ENCODE peak calls at places on chromosomes 4 and X, in nine cellular contexts. One of them, this sample, is unnamed.

GRCh38 chrX:153673398-153674218 is at the start of gene PNCK:
- DNase-seq in A549: no peak
- DNase-seq in AG10803: no peak
- DNase-seq in nephron progenitor cell: no peak
- DNase-seq in kidney epithelial cell: no peak
- DNase-seq in cerebellum: no peak
- DNase-seq in activated naive CD8-positive, alpha-beta T cell treated with anti-CD3 and anti-CD28 coated beads, Interleukin-2, amount 50 U/mL, for 16 hours: no peak
- DNase-seq in IMR-90: no peak
- DNase-seq in substantia nigra: no peak
- DNase-seq in this sample: no peak

GRCh38 chr4:148850257-148850995 is 408.2 kb upstream of the NR3C2 start:
- DNase-seq in activated naive CD8-positive, alpha-beta T cell treated with anti-CD3 and anti-CD28 coated beads, Interleukin-2, amount 50 U/mL, for 16 hours: no peak
- DNase-seq in IMR-90: no peak
- DNase-seq in AG10803: no peak
- DNase-seq in A549: no peak
- DNase-seq in kidney epithelial cell: peak
- DNase-seq in substantia nigra: no peak
- DNase-seq in cerebellum: no peak
- DNase-seq in nephron progenitor cell: no peak
- DNase-seq in this sample: no peak

GRCh38 chrX:109374276-109374960 is 107.5 kb downstream of the GUCY2F start:
- DNase-seq in activated naive CD8-positive, alpha-beta T cell treated with anti-CD3 and anti-CD28 coated beads, Interleukin-2, amount 50 U/mL, for 16 hours: no peak
- DNase-seq in nephron progenitor cell: no peak
- DNase-seq in AG10803: no peak
- DNase-seq in cerebellum: no peak
- DNase-seq in kidney epithelial cell: peak
- DNase-seq in substantia nigra: no peak
- DNase-seq in A549: no peak
- DNase-seq in IMR-90: no peak
- DNase-seq in this sample: no peak

GRCh38 chr4:57628004-57628403 is 517.8 kb upstream of the IGFBP7 start:
- DNase-seq in cerebellum: no peak
- DNase-seq in A549: no peak
- DNase-seq in kidney epithelial cell: no peak
- DNase-seq in substantia nigra: no peak
- DNase-seq in nephron progenitor cell: no peak
- DNase-seq in activated naive CD8-positive, alpha-beta T cell treated with anti-CD3 and anti-CD28 coated beads, Interleukin-2, amount 50 U/mL, for 16 hours: no peak
- DNase-seq in AG10803: no peak
- DNase-seq in IMR-90: no peak
- DNase-seq in this sample: no peak

GRCh38 chrX:68650491-68650890 is 3.0 kb downstream of the STARD8 start:
- DNase-seq in kidney epithelial cell: no peak
- DNase-seq in activated naive CD8-positive, alpha-beta T cell treated with anti-CD3 and anti-CD28 coated beads, Interleukin-2, amount 50 U/mL, for 16 hours: no peak
- DNase-seq in nephron progenitor cell: no peak
- DNase-seq in IMR-90: peak
- DNase-seq in substantia nigra: no peak
- DNase-seq in cerebellum: no peak
- DNase-seq in AG10803: peak
- DNase-seq in A549: no peak
- DNase-seq in this sample: no peak

GRCh38 chr4:145937021-145937861 is 1.4 kb downstream of the ZNF827 start:
- DNase-seq in kidney epithelial cell: no peak
- DNase-seq in IMR-90: peak
- DNase-seq in substantia nigra: peak
- DNase-seq in AG10803: peak
- DNase-seq in activated naive CD8-positive, alpha-beta T cell treated with anti-CD3 and anti-CD28 coated beads, Interleukin-2, amount 50 U/mL, for 16 hours: peak
- DNase-seq in nephron progenitor cell: peak
- DNase-seq in A549: no peak
- DNase-seq in cerebellum: peak
- DNase-seq in this sample: peak

GRCh38 chrX:140141444-140142029 is 176.2 kb upstream of the CXorf66 start:
- DNase-seq in activated naive CD8-positive, alpha-beta T cell treated with anti-CD3 and anti-CD28 coated beads, Interleukin-2, amount 50 U/mL, for 16 hours: no peak
- DNase-seq in A549: peak
- DNase-seq in cerebellum: peak
- DNase-seq in nephron progenitor cell: peak
- DNase-seq in IMR-90: peak
- DNase-seq in AG10803: peak
- DNase-seq in substantia nigra: no peak
- DNase-seq in kidney epithelial cell: no peak
- DNase-seq in this sample: peak

GRCh38 chr4:823093-823760 is 2.7 kb downstream of the CPLX1 start:
- DNase-seq in kidney epithelial cell: no peak
- DNase-seq in cerebellum: no peak
- DNase-seq in IMR-90: no peak
- DNase-seq in nephron progenitor cell: no peak
- DNase-seq in substantia nigra: no peak
- DNase-seq in A549: no peak
- DNase-seq in activated naive CD8-positive, alpha-beta T cell treated with anti-CD3 and anti-CD28 coated beads, Interleukin-2, amount 50 U/mL, for 16 hours: no peak
- DNase-seq in AG10803: no peak
- DNase-seq in this sample: no peak

GRCh38 chrX:19063030-19063429 is 59.2 kb downstream of the ADGRG2 start:
- DNase-seq in IMR-90: peak
- DNase-seq in A549: peak
- DNase-seq in cerebellum: no peak
- DNase-seq in AG10803: peak
- DNase-seq in kidney epithelial cell: no peak
- DNase-seq in nephron progenitor cell: no peak
- DNase-seq in activated naive CD8-positive, alpha-beta T cell treated with anti-CD3 and anti-CD28 coated beads, Interleukin-2, amount 50 U/mL, for 16 hours: no peak
- DNase-seq in substantia nigra: no peak
- DNase-seq in this sample: no peak

GRCh38 chrX:65034292-65034640 is 58.0 kb upstream of the ZC4H2 start:
- DNase-seq in nephron progenitor cell: no peak
- DNase-seq in activated naive CD8-positive, alpha-beta T cell treated with anti-CD3 and anti-CD28 coated beads, Interleukin-2, amount 50 U/mL, for 16 hours: no peak
- DNase-seq in substantia nigra: no peak
- DNase-seq in cerebellum: no peak
- DNase-seq in kidney epithelial cell: no peak
- DNase-seq in IMR-90: no peak
- DNase-seq in AG10803: no peak
- DNase-seq in A549: no peak
- DNase-seq in this sample: no peak

GRCh38 chr4:17468638-17469221 is 43.2 kb downstream of the QDPR start:
- DNase-seq in substantia nigra: no peak
- DNase-seq in activated naive CD8-positive, alpha-beta T cell treated with anti-CD3 and anti-CD28 coated beads, Interleukin-2, amount 50 U/mL, for 16 hours: no peak
- DNase-seq in kidney epithelial cell: no peak
- DNase-seq in nephron progenitor cell: peak
- DNase-seq in AG10803: peak
- DNase-seq in IMR-90: peak
- DNase-seq in A549: no peak
- DNase-seq in cerebellum: peak
- DNase-seq in this sample: peak

GRCh38 chr4:113433116-113433515 is 328.4 kb downstream of the CAMK2D start:
- DNase-seq in A549: no peak
- DNase-seq in substantia nigra: no peak
- DNase-seq in IMR-90: no peak
- DNase-seq in cerebellum: no peak
- DNase-seq in AG10803: peak
- DNase-seq in nephron progenitor cell: no peak
- DNase-seq in activated naive CD8-positive, alpha-beta T cell treated with anti-CD3 and anti-CD28 coated beads, Interleukin-2, amount 50 U/mL, for 16 hours: no peak
- DNase-seq in kidney epithelial cell: no peak
- DNase-seq in this sample: no peak

GRCh38 chr4:77802406-77802805 is 16.8 kb downstream of the CNOT6L start:
- DNase-seq in cerebellum: no peak
- DNase-seq in AG10803: no peak
- DNase-seq in A549: no peak
- DNase-seq in IMR-90: no peak
- DNase-seq in kidney epithelial cell: no peak
- DNase-seq in activated naive CD8-positive, alpha-beta T cell treated with anti-CD3 and anti-CD28 coated beads, Interleukin-2, amount 50 U/mL, for 16 hours: no peak
- DNase-seq in substantia nigra: no peak
- DNase-seq in nephron progenitor cell: no peak
- DNase-seq in this sample: no peak

GRCh38 chrX:124507276-124507675 is 160.9 kb downstream of the SH2D1A start:
- DNase-seq in kidney epithelial cell: peak
- DNase-seq in AG10803: peak
- DNase-seq in nephron progenitor cell: no peak
- DNase-seq in substantia nigra: no peak
- DNase-seq in cerebellum: no peak
- DNase-seq in A549: no peak
- DNase-seq in activated naive CD8-positive, alpha-beta T cell treated with anti-CD3 and anti-CD28 coated beads, Interleukin-2, amount 50 U/mL, for 16 hours: no peak
- DNase-seq in IMR-90: no peak
- DNase-seq in this sample: no peak

GRCh38 chrX:130082244-130083106 is 27.8 kb downstream of the ELF4 start:
- DNase-seq in activated naive CD8-positive, alpha-beta T cell treated with anti-CD3 and anti-CD28 coated beads, Interleukin-2, amount 50 U/mL, for 16 hours: peak
- DNase-seq in IMR-90: no peak
- DNase-seq in A549: no peak
- DNase-seq in AG10803: peak
- DNase-seq in kidney epithelial cell: no peak
- DNase-seq in substantia nigra: no peak
- DNase-seq in nephron progenitor cell: no peak
- DNase-seq in cerebellum: no peak
- DNase-seq in this sample: no peak

GRCh38 chrX:18674417-18674787 is 2.5 kb upstream of the RS1 start:
- DNase-seq in AG10803: no peak
- DNase-seq in A549: peak
- DNase-seq in activated naive CD8-positive, alpha-beta T cell treated with anti-CD3 and anti-CD28 coated beads, Interleukin-2, amount 50 U/mL, for 16 hours: no peak
- DNase-seq in substantia nigra: no peak
- DNase-seq in nephron progenitor cell: peak
- DNase-seq in kidney epithelial cell: no peak
- DNase-seq in cerebellum: peak
- DNase-seq in IMR-90: no peak
- DNase-seq in this sample: peak

GRCh38 chr4:84691170-84691691 is 108.3 kb downstream of the CDS1 start:
- DNase-seq in substantia nigra: no peak
- DNase-seq in IMR-90: peak
- DNase-seq in cerebellum: no peak
- DNase-seq in nephron progenitor cell: no peak
- DNase-seq in AG10803: peak
- DNase-seq in activated naive CD8-positive, alpha-beta T cell treated with anti-CD3 and anti-CD28 coated beads, Interleukin-2, amount 50 U/mL, for 16 hours: no peak
- DNase-seq in kidney epithelial cell: peak
- DNase-seq in A549: peak
- DNase-seq in this sample: no peak

GRCh38 chrX:2707334-2707760 is 16.3 kb downstream of the CD99 start:
- DNase-seq in nephron progenitor cell: peak
- DNase-seq in activated naive CD8-positive, alpha-beta T cell treated with anti-CD3 and anti-CD28 coated beads, Interleukin-2, amount 50 U/mL, for 16 hours: peak
- DNase-seq in kidney epithelial cell: peak
- DNase-seq in AG10803: peak
- DNase-seq in A549: peak
- DNase-seq in cerebellum: no peak
- DNase-seq in IMR-90: peak
- DNase-seq in substantia nigra: no peak
- DNase-seq in this sample: no peak

GRCh38 chr4:75995727-75996126 is 5.0 kb upstream of the SDAD1 start:
- DNase-seq in IMR-90: peak
- DNase-seq in A549: no peak
- DNase-seq in kidney epithelial cell: peak
- DNase-seq in activated naive CD8-positive, alpha-beta T cell treated with anti-CD3 and anti-CD28 coated beads, Interleukin-2, amount 50 U/mL, for 16 hours: no peak
- DNase-seq in cerebellum: peak
- DNase-seq in AG10803: peak
- DNase-seq in substantia nigra: no peak
- DNase-seq in nephron progenitor cell: peak
- DNase-seq in this sample: peak

GRCh38 chrX:47584714-47585113 is 2.5 kb downstream of the TIMP1 start:
- DNase-seq in substantia nigra: no peak
- DNase-seq in nephron progenitor cell: no peak
- DNase-seq in activated naive CD8-positive, alpha-beta T cell treated with anti-CD3 and anti-CD28 coated beads, Interleukin-2, amount 50 U/mL, for 16 hours: no peak
- DNase-seq in A549: no peak
- DNase-seq in IMR-90: no peak
- DNase-seq in AG10803: no peak
- DNase-seq in cerebellum: no peak
- DNase-seq in kidney epithelial cell: no peak
- DNase-seq in this sample: no peak

GRCh38 chrX:43008356-43008755 is 230.4 kb upstream of the PPP1R2C start:
- DNase-seq in nephron progenitor cell: no peak
- DNase-seq in AG10803: no peak
- DNase-seq in IMR-90: no peak
- DNase-seq in substantia nigra: no peak
- DNase-seq in cerebellum: no peak
- DNase-seq in A549: no peak
- DNase-seq in activated naive CD8-positive, alpha-beta T cell treated with anti-CD3 and anti-CD28 coated beads, Interleukin-2, amount 50 U/mL, for 16 hours: no peak
- DNase-seq in kidney epithelial cell: no peak
- DNase-seq in this sample: no peak

GRCh38 chrX:1852082-1852481 is 237.2 kb downstream of the ASMT start:
- DNase-seq in activated naive CD8-positive, alpha-beta T cell treated with anti-CD3 and anti-CD28 coated beads, Interleukin-2, amount 50 U/mL, for 16 hours: no peak
- DNase-seq in cerebellum: no peak
- DNase-seq in A549: no peak
- DNase-seq in kidney epithelial cell: no peak
- DNase-seq in IMR-90: no peak
- DNase-seq in nephron progenitor cell: no peak
- DNase-seq in substantia nigra: no peak
- DNase-seq in AG10803: no peak
- DNase-seq in this sample: no peak

GRCh38 chrX:130623508-130623907 is 221.7 kb downstream of the RBMX2 start:
- DNase-seq in A549: no peak
- DNase-seq in AG10803: no peak
- DNase-seq in nephron progenitor cell: no peak
- DNase-seq in IMR-90: no peak
- DNase-seq in cerebellum: no peak
- DNase-seq in activated naive CD8-positive, alpha-beta T cell treated with anti-CD3 and anti-CD28 coated beads, Interleukin-2, amount 50 U/mL, for 16 hours: no peak
- DNase-seq in kidney epithelial cell: no peak
- DNase-seq in substantia nigra: no peak
- DNase-seq in this sample: no peak

GRCh38 chr4:108355523-108356208 is 186.9 kb upstream of the LEF1 start:
- DNase-seq in cerebellum: no peak
- DNase-seq in kidney epithelial cell: no peak
- DNase-seq in activated naive CD8-positive, alpha-beta T cell treated with anti-CD3 and anti-CD28 coated beads, Interleukin-2, amount 50 U/mL, for 16 hours: no peak
- DNase-seq in A549: no peak
- DNase-seq in substantia nigra: no peak
- DNase-seq in AG10803: no peak
- DNase-seq in IMR-90: no peak
- DNase-seq in nephron progenitor cell: no peak
- DNase-seq in this sample: no peak

GRCh38 chr4:140995058-140995457 is 138.2 kb downstream of the RNF150 start:
- DNase-seq in substantia nigra: no peak
- DNase-seq in kidney epithelial cell: no peak
- DNase-seq in A549: no peak
- DNase-seq in IMR-90: no peak
- DNase-seq in AG10803: no peak
- DNase-seq in activated naive CD8-positive, alpha-beta T cell treated with anti-CD3 and anti-CD28 coated beads, Interleukin-2, amount 50 U/mL, for 16 hours: no peak
- DNase-seq in nephron progenitor cell: no peak
- DNase-seq in cerebellum: no peak
- DNase-seq in this sample: no peak